ENCODE peak calls at places on chromosomes 4 and X, in nine cellular contexts. F is HCT116, D is heart left ventricle, G is breast epithelium, H is tibial nerve, N is esophagus squamous epithelium, X is IMR-90, V is A549, T is testis. Z is an unnamed sample.

GRCh38 chr4:113901994-113902787 is 77.3 kb downstream of the ARSJ start:
- DNase-seq in D (no peak), N (no peak), T (no peak), H (no peak), V (no peak), X (no peak), F (no peak), G (peak; percentile 51), Z (no peak)

GRCh38 chr4:69096111-69096656 is at the start of gene UGT2B7:
- DNase-seq in N (no peak), G (no peak), X (no peak), D (no peak), F (no peak), H (no peak), V (no peak), T (no peak), Z (no peak)

GRCh38 chrX:120781416-120781815 is 94.2 kb downstream of the CT47B1 start:
- DNase-seq in F (no peak), H (no peak), V (no peak), T (no peak), G (no peak), D (no peak), N (no peak), X (no peak), Z (no peak)

GRCh38 chrX:65516756-65517155 is 17.8 kb downstream of the LAS1L start:
- DNase-seq in D (no peak), X (no peak), F (no peak), H (no peak), N (no peak), V (no peak), T (no peak), G (no peak), Z (no peak)

GRCh38 chrX:153794897-153795816 is 689 bp downstream of the SSR4 start:
- DNase-seq in D (no peak), H (no peak), N (no peak), T (no peak), F (no peak), X (no peak), V (no peak), G (no peak), Z (peak; percentile 42)

GRCh38 chr4:8905236-8905772 is 33.7 kb upstream of the HMX1 start:
- DNase-seq in F (no peak), D (peak; percentile 6), H (no peak), T (no peak), G (no peak), X (no peak), V (no peak), N (no peak), Z (peak; percentile 22)

GRCh38 chr4:56908206-56909082 is 744 bp downstream of the REST start:
- DNase-seq in V (peak; percentile 46), H (peak; percentile 21), N (no peak), D (peak; percentile 68), X (peak; percentile 68), G (peak; percentile 27), F (no peak), T (peak; percentile 75), Z (peak; percentile 80)

GRCh38 chr4:24645765-24646550 is 61.6 kb upstream of the DHX15 start:
- DNase-seq in F (no peak), G (no peak), D (no peak), H (no peak), V (no peak), T (no peak), N (no peak), X (no peak), Z (no peak)

GRCh38 chr4:28179126-28179525 is 1318.5 kb downstream of the STIM2 start:
- DNase-seq in F (no peak), T (no peak), H (no peak), X (no peak), G (no peak), V (no peak), N (no peak), D (no peak), Z (no peak)

GRCh38 chrX:48936429-48937064 is 17.7 kb upstream of the PIM2 start:
- DNase-seq in F (no peak), N (no peak), D (no peak), X (no peak), T (no peak), V (no peak), G (no peak), H (no peak), Z (no peak)
- H3K4me3 ChIP-seq in F (no peak overlapping the region), N (no peak overlapping the region), D (no peak overlapping the region), X (no peak overlapping the region), T (no peak overlapping the region), V (no peak overlapping the region), G (no peak overlapping the region), H (no peak overlapping the region), Z (no peak overlapping the region)

DNA sequence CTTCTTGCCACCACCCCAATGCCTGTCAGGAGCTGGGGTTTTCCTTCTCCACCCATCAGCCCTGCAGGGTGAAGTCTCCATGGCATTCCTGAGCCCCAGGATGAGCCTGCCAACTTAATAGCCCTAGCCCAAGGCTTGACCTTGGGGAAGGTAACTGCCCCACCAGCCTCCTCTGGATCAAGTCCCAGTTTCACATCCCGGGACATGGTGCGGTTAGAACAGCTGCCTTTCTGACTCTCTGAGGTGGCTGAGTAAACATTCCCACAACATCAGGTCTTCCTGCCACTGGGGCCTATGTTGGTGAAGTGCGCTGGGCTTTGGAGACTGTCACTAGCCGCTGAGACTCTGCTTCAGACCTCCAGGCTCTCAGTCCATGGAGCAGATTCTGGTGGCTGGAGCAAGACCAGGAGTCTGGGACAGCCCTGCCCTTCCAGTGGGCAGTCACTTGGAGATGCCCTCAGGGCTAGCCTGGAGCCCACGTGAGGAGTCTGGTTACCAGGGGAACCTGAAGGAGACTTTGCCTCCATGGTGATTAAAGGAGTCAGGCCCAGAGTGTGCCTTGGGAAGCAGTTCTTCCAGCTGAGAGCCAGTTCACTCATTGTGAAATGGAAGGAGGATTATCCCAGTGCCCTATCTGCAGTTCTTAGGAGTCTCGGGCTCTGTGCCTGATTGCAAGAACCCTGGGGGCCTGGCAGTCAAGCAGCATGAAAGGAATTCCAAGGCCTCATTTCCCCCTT is 56.8 kb downstream of the SMIM20 start:
- DNase-seq in V (no peak), T (no peak), H (no peak), D (no peak), G (no peak), N (no peak), X (no peak), F (no peak), Z (no peak)
- H3K27ac ChIP-seq in V (no peak overlapping the region), T (no peak overlapping the region), H (peak overlapping the region; percentile 10), D (peak overlapping the region; percentile 5), G (no peak overlapping the region), N (peak overlapping the region; percentile 3), X (no peak overlapping the region), F (no peak overlapping the region), Z (no peak overlapping the region)

GRCh38 chr4:184805462-184806245 is 20.1 kb downstream of the ACSL1 start:
- DNase-seq in N (no peak), D (peak; percentile 94), V (no peak), G (peak; percentile 63), T (no peak), X (no peak), H (peak; percentile 40), F (no peak), Z (no peak)
- TF ChIP-seq POLR2A in N (peak; percentile 15), D (peak; percentile 60), V (no peak), G (no peak), T (no peak), X (no peak), H (peak; percentile 40), F (no peak), Z (no peak)

GRCh38 chr4:1403177-1403583 is 3.1 kb downstream of the NKX1-1 start:
- DNase-seq in G (no peak), T (peak; percentile 12), X (no peak), F (no peak), H (no peak), D (no peak), N (no peak), V (no peak), Z (no peak)
- H3K4me3 ChIP-seq in G (peak overlapping the region; percentile 17), T (no peak overlapping the region), X (no peak overlapping the region), F (no peak overlapping the region), H (no peak overlapping the region), D (no peak overlapping the region), N (no peak overlapping the region), V (no peak overlapping the region), Z (no peak overlapping the region)

GRCh38 chrX:45765726-45766125 is 565.0 kb upstream of the DIPK2B start:
- DNase-seq in D (no peak), G (no peak), N (no peak), H (no peak), F (no peak), X (no peak), T (no peak), V (no peak), Z (no peak)
- H3K27ac ChIP-seq in D (no peak overlapping the region), G (no peak overlapping the region), N (peak overlapping the region; percentile 2), H (peak overlapping the region; percentile 19), F (peak overlapping the region; percentile 94), X (peak overlapping the region; percentile 43), T (no peak overlapping the region), V (no peak overlapping the region), Z (peak overlapping the region; percentile 17)

DNA sequence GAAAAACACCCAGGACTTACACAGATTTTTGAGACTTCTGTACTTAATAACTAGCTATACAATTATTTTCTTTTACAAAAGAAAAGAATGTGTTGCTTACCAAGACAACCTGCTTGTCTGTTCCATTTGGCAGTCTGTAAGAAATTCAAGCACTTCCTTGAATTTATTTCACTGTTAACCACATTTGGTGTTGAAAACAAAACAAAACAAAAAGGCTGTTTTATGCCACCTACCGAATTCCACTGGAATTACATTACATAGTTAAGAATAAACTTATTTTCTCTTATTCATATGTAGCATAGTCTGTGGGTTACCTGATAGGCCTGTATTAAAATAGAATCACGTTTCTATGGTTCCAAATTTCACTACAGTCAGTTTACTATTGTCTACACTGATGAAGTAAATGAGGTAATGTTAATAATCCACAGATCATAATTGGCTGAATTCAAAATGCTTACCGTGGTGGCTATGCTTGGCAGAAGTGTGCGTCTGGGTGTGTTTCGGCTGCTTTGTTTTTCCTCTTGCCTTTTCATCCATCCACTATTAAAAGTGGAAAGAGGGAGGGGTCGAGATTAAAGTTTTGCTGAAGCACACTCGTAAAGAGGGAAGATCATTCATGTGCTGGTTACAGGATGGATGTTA is at the start of gene TLR1:
- DNase-seq in G (no peak), N (no peak), T (no peak), H (no peak), X (peak; percentile 64), V (no peak), D (no peak), F (peak; percentile 18), Z (no peak)
- TF ChIP-seq POLR2A in G (no peak), N (peak; percentile 49), T (no peak), H (peak; percentile 30), X (no peak), V (no peak), D (no peak), F (no peak), Z (no peak)

DNA sequence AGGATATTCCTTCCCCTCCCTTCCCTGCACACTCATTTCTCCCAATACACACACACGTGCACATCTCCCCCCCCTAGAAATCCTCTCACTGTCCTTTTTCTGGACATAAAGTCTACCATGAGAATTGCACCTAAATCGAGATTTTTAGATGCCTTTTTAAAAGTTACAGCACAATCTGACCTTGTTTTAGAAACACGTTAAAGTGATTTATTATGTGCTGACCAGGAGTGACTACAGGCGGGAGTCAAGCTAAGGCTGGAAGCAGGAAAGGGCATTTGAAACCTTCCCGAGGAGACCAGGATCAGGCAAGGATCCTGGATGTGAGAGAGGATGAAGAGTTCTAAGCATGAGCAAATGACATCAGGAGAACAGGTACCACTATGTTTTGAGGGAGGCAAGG is 340.4 kb downstream of the RAB28 start:
- DNase-seq in D (no peak), V (no peak), H (no peak), X (no peak), G (no peak), F (no peak), T (no peak), N (no peak), Z (no peak)
- H3K4me3 ChIP-seq in D (no peak overlapping the region), V (no peak overlapping the region), H (no peak overlapping the region), X (no peak overlapping the region), G (no peak overlapping the region), F (no peak overlapping the region), T (no peak overlapping the region), N (no peak overlapping the region), Z (no peak overlapping the region)

Z was measured in ovary.